ENCODE peak calls at places on chromosomes 11 and 22, in five cellular contexts. One of them, this sample, is unnamed.

GRCh38 chr11:2296913-2297622 is 4.7 kb downstream of the C11orf21 start:
- DNase-seq in PC-3: no peak
- DNase-seq in mesendoderm: no peak
- DNase-seq in IMR-90: no peak
- DNase-seq in MM.1S: no peak
- DNase-seq in this sample: no peak

GRCh38 chr11:95926714-95927113 is 2.8 kb upstream of the MTMR2 start:
- DNase-seq in PC-3: no peak
- DNase-seq in mesendoderm: no peak
- DNase-seq in IMR-90: no peak
- DNase-seq in MM.1S: no peak
- DNase-seq in this sample: no peak

GRCh38 chr11:69297926-69298777 is 4.2 kb downstream of the MYEOV start:
- DNase-seq in PC-3: peak; percentile 95
- DNase-seq in mesendoderm: peak; percentile 41
- DNase-seq in IMR-90: peak; percentile 82
- DNase-seq in MM.1S: peak; percentile 85
- DNase-seq in this sample: peak; percentile 80

GRCh38 chr22:19168088-19168890 is 10.2 kb downstream of the SLC25A1 start:
- DNase-seq in PC-3: no peak
- DNase-seq in mesendoderm: no peak
- DNase-seq in IMR-90: no peak
- DNase-seq in MM.1S: no peak
- DNase-seq in this sample: no peak

GRCh38 chr11:47667135-47667534 is 24.8 kb upstream of the MTCH2 start:
- DNase-seq in PC-3: no peak
- DNase-seq in mesendoderm: no peak
- DNase-seq in IMR-90: peak; percentile 4
- DNase-seq in MM.1S: no peak
- DNase-seq in this sample: no peak

GRCh38 chr22:20422271-20422958 is 15.2 kb downstream of the SCARF2 start:
- DNase-seq in PC-3: no peak
- DNase-seq in mesendoderm: no peak
- DNase-seq in IMR-90: peak; percentile 43
- DNase-seq in MM.1S: no peak
- DNase-seq in this sample: no peak

GRCh38 chr22:38700271-38700788 is 413 bp downstream of the JOSD1 start:
- DNase-seq in PC-3: peak; percentile 53
- DNase-seq in mesendoderm: peak; percentile 46
- DNase-seq in IMR-90: no peak
- DNase-seq in MM.1S: no peak
- DNase-seq in this sample: peak; percentile 67

GRCh38 chr11:76592961-76593360 is 77.6 kb downstream of the LRRC32 start:
- DNase-seq in PC-3: peak; percentile 60
- DNase-seq in mesendoderm: no peak
- DNase-seq in IMR-90: no peak
- DNase-seq in MM.1S: no peak
- DNase-seq in this sample: no peak

GRCh38 chr22:39292561-39293074 is 26.8 kb downstream of the RPL3 start:
- DNase-seq in PC-3: peak; percentile 87
- DNase-seq in mesendoderm: peak; percentile 80
- DNase-seq in IMR-90: peak; percentile 92
- DNase-seq in MM.1S: no peak
- DNase-seq in this sample: no peak

GRCh38 chr11:20051783-20052399 is 108.4 kb downstream of the DBX1 start:
- DNase-seq in PC-3: no peak
- DNase-seq in mesendoderm: no peak
- DNase-seq in IMR-90: no peak
- DNase-seq in MM.1S: no peak
- DNase-seq in this sample: no peak

GRCh38 chr11:20050048-20050447 is 110.2 kb downstream of the DBX1 start:
- DNase-seq in PC-3: no peak
- DNase-seq in mesendoderm: no peak
- DNase-seq in IMR-90: no peak
- DNase-seq in MM.1S: no peak
- DNase-seq in this sample: no peak

GRCh38 chr11:20048707-20049106 is 111.6 kb downstream of the DBX1 start:
- DNase-seq in PC-3: no peak
- DNase-seq in mesendoderm: no peak
- DNase-seq in IMR-90: no peak
- DNase-seq in MM.1S: no peak
- DNase-seq in this sample: no peak

GRCh38 chr11:20049231-20049630 is 111.0 kb downstream of the DBX1 start:
- DNase-seq in PC-3: no peak
- DNase-seq in mesendoderm: no peak
- DNase-seq in IMR-90: no peak
- DNase-seq in MM.1S: no peak
- DNase-seq in this sample: no peak

DNA sequence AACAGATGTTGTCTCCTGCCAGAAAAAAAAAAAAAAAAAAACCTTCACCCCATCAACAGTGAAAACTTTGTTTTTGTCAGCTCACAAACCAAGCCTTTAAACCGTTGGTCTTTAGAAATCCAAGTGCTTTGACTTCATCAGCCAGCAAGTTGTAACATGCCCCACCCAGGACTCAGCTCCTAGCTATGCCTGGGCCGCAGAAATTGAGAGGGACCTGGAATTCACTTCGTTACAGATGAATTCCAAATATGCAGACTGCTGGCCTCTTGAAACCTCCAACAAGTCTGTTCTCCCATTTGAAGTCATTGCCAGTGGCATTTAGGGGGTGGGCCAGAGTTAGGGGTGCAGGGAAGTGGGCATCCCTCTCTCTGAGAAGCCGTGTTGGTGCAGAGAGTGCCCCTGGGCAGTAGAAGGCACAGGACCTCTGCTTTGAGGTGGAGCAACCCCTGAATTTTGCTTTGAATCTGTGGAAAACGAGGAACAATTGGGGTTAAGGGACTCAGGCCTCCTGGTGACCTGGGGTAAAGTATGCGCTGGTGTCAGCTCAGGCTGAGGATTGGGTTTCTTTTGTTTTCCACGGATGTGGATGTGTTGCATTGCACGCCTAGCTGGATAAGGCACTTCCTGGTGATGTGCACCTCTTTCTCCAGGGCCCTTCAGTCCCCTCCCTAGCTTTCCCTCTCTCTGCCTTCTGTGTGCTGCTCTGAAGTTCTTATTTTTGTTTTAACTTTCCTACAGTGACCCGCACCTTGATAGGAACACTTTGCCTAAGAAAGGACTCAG is 109.5 kb downstream of the DBX1 start:
- DNase-seq in PC-3: no peak
- DNase-seq in mesendoderm: peak; percentile 84
- DNase-seq in IMR-90: no peak
- DNase-seq in MM.1S: no peak
- DNase-seq in this sample: no peak
- H3K36me3 ChIP-seq in PC-3: peaks cover 14% of the 10 kb centered on the region
- H3K36me3 ChIP-seq in mesendoderm: peaks cover 15% of the 10 kb centered on the region
- H3K36me3 ChIP-seq in IMR-90: peaks cover 19% of the 10 kb centered on the region
- H3K36me3 ChIP-seq in MM.1S: no peaks in the 10 kb centered on the region
- H3K36me3 ChIP-seq in this sample: no peaks in the 10 kb centered on the region

DNA sequence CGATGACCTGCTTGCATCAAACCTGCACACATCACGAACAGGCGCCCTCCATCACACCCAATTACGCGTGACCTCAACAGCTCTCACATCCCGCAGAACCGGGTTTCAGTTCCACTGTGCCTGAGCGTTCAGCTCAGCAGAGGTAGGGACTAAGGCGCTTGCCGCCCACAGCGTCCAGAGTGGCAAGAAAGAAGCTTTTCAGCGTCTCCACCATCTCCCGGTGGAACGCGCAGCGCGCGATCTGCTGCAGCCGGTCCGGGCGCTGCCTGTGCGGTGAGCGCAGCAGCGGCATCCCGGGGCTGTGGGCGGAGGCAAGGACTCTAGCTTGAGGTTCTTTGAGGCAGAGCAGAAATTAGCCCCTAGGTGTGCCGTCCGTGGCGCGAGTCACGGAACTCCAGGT is 1.5 kb upstream of the CALCA start:
- DNase-seq in PC-3: no peak
- DNase-seq in mesendoderm: peak; percentile 51
- DNase-seq in IMR-90: peak; percentile 4
- DNase-seq in MM.1S: no peak
- DNase-seq in this sample: no peak
- H3K4me2 ChIP-seq in PC-3: no peak overlapping the region
- H3K4me2 ChIP-seq in mesendoderm: peak overlapping the region; percentile 6
- H3K4me2 ChIP-seq in IMR-90: peak overlapping the region; percentile 7
- H3K4me2 ChIP-seq in MM.1S: peak overlapping the region; percentile 8
- H3K4me2 ChIP-seq in this sample: no peak overlapping the region

GRCh38 chr11:121086866-121087265 is 14.2 kb upstream of the TECTA start:
- DNase-seq in PC-3: peak; percentile 34
- DNase-seq in mesendoderm: no peak
- DNase-seq in IMR-90: peak; percentile 19
- DNase-seq in MM.1S: no peak
- DNase-seq in this sample: no peak
- H3K36me3 ChIP-seq in PC-3: no peaks in the 10 kb centered on the region
- H3K36me3 ChIP-seq in mesendoderm: no peaks in the 10 kb centered on the region
- H3K36me3 ChIP-seq in IMR-90: peaks cover 5% of the 10 kb centered on the region
- H3K36me3 ChIP-seq in MM.1S: no peaks in the 10 kb centered on the region
- H3K36me3 ChIP-seq in this sample: no peaks in the 10 kb centered on the region

DNA sequence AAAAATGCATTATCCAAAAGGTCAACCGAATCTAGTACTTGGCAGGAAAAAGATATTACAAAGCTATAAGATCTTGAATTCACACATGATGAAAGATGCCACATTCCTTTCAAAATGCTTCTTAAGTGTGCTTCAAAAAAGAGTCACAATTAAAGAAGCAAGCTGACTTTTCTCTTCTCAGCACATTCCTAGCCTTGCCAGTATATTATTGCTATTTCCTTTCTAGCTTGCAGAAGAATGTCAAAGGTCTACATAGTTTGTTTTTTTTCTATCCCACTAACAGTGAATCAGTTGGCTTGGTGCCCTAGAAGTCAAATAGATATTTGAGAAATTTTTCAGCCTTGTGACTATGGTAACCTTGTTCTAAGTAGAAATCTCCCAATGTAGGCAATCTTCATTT is 56.8 kb downstream of the GUCY1A2 start:
- DNase-seq in PC-3: peak; percentile 81
- DNase-seq in mesendoderm: peak; percentile 26
- DNase-seq in IMR-90: peak; percentile 72
- DNase-seq in MM.1S: no peak
- DNase-seq in this sample: no peak
- H3K4me2 ChIP-seq in PC-3: peak overlapping the region; percentile 40
- H3K4me2 ChIP-seq in mesendoderm: no peak overlapping the region
- H3K4me2 ChIP-seq in IMR-90: no peak overlapping the region
- H3K4me2 ChIP-seq in MM.1S: no peak overlapping the region
- H3K4me2 ChIP-seq in this sample: no peak overlapping the region

DNA sequence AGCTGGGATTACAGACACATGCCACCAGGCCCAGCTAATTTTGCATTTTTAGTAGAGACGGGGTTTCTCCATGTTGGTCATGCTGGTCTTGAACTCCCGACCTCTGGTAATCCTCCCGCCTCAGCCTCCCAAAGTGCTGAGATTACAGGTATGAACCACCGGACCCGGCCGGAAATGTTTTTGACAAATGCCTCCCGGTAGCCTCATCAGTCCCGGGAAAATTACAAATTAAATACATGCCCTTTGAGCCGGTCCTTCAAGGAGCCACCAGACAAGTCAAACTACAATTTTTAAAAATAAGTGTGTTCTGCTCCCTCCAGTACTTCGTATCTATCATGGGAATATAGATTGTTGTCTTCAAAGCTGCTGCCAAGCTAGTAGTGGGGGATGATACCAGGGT is 17.5 kb downstream of the WBP2NL start:
- DNase-seq in PC-3: no peak
- DNase-seq in mesendoderm: no peak
- DNase-seq in IMR-90: no peak
- DNase-seq in MM.1S: no peak
- DNase-seq in this sample: no peak
- H3K36me3 ChIP-seq in PC-3: no peaks in the 10 kb centered on the region
- H3K36me3 ChIP-seq in mesendoderm: no peaks in the 10 kb centered on the region
- H3K36me3 ChIP-seq in IMR-90: no peaks in the 10 kb centered on the region
- H3K36me3 ChIP-seq in MM.1S: no peaks in the 10 kb centered on the region
- H3K36me3 ChIP-seq in this sample: no peaks in the 10 kb centered on the region

DNA sequence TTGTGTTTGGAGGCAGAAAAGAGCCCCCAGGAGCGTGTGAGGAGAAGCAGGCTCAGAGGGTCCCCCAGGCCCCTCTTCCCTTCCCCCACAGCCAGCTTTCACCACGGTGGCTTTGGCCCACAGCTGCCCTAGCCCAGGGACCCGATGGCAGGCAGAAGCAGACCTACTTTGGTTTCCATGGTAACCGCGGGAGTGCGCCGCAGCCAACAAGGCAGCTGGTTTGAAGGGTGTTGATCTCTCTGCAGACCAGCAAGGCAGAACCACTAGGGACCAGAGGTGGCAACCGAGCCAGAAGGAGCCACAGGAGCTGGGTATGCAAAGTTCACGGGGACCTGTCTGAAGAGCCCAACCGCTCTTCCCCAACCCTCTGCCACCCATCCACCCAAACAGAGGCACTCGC is 69.4 kb downstream of the BUD13 start:
- DNase-seq in PC-3: no peak
- DNase-seq in mesendoderm: peak; percentile 94
- DNase-seq in IMR-90: no peak
- DNase-seq in MM.1S: no peak
- DNase-seq in this sample: no peak
- H3K4me2 ChIP-seq in PC-3: no peak overlapping the region
- H3K4me2 ChIP-seq in mesendoderm: no peak overlapping the region
- H3K4me2 ChIP-seq in IMR-90: no peak overlapping the region
- H3K4me2 ChIP-seq in MM.1S: no peak overlapping the region
- H3K4me2 ChIP-seq in this sample: no peak overlapping the region

GRCh38 chr11:94452988-94453387 is 40.7 kb downstream of the MRE11 start:
- DNase-seq in PC-3: no peak
- DNase-seq in mesendoderm: no peak
- DNase-seq in IMR-90: no peak
- DNase-seq in MM.1S: no peak
- DNase-seq in this sample: no peak

GRCh38 chr11:94450061-94450460 is 43.6 kb downstream of the MRE11 start:
- DNase-seq in PC-3: peak; percentile 21
- DNase-seq in mesendoderm: no peak
- DNase-seq in IMR-90: peak; percentile 36
- DNase-seq in MM.1S: no peak
- DNase-seq in this sample: no peak

GRCh38 chr11:94457118-94458029 is 36.3 kb downstream of the MRE11 start:
- DNase-seq in PC-3: no peak
- DNase-seq in mesendoderm: peak; percentile 22
- DNase-seq in IMR-90: peak; percentile 4
- DNase-seq in MM.1S: no peak
- DNase-seq in this sample: no peak

GRCh38 chr11:94459576-94459975 is 34.1 kb downstream of the MRE11 start:
- DNase-seq in PC-3: no peak
- DNase-seq in mesendoderm: no peak
- DNase-seq in IMR-90: no peak
- DNase-seq in MM.1S: no peak
- DNase-seq in this sample: no peak

GRCh38 chr11:94455861-94456260 is 37.8 kb downstream of the MRE11 start:
- DNase-seq in PC-3: peak; percentile 90
- DNase-seq in mesendoderm: peak; percentile 48
- DNase-seq in IMR-90: no peak
- DNase-seq in MM.1S: no peak
- DNase-seq in this sample: no peak
- H3K36me3 ChIP-seq in PC-3: peaks cover 15% of the 10 kb centered on the region
- H3K36me3 ChIP-seq in mesendoderm: no peaks in the 10 kb centered on the region
- H3K36me3 ChIP-seq in IMR-90: peaks cover 3% of the 10 kb centered on the region
- H3K36me3 ChIP-seq in MM.1S: no peaks in the 10 kb centered on the region
- H3K36me3 ChIP-seq in this sample: peaks cover 87% of the 10 kb centered on the region

This sample was measured in Karpas-422.